ENCODE peak calls at places on chromosomes 16 and 17, in ten cellular contexts. M is OCI-LY7, P is adrenal gland, Q is germinal center, N is HEK293T, G is A549, D is amniotic stem cell, O is NCI-H510A treated with DMSO at 0.1 percent for 48 hours, C is fibroblast of lung, A is EL. V is an unnamed sample.
A peak's percentile ranks its signal among the peaks of the same experiment; 100 is the strongest.

GRCh38 chr16:81005644-81006471 is 827 bp downstream of the CMC2 start:
- DNase-seq in M (no peak), P (peak; percentile 81), Q (no peak), N (no peak), G (no peak), D (peak; percentile 19), O (peak; percentile 7), C (no peak), A (peak; percentile 19), V (peak; percentile 20)

GRCh38 chr16:50290856-50291255 is 24.5 kb downstream of the ADCY7 start:
- DNase-seq in M (no peak), P (no peak), Q (no peak), N (no peak), G (no peak), D (no peak), O (no peak), C (no peak), A (no peak), V (no peak)

GRCh38 chr17:178292-179065 is 3.0 kb downstream of the DOC2B start:
- DNase-seq in M (no peak), P (no peak), Q (no peak), N (no peak), G (no peak), D (no peak), O (no peak), C (no peak), A (no peak), V (no peak)

GRCh38 chr16:79269211-79269863 is 331.2 kb downstream of the MAF start:
- DNase-seq in M (peak; percentile 48), P (no peak), Q (peak; percentile 47), N (no peak), G (no peak), D (no peak), O (no peak), C (no peak), A (no peak), V (peak; percentile 89)

GRCh38 chr17:3836551-3836950 is 9.5 kb downstream of the NCBP3 start:
- DNase-seq in M (no peak), P (no peak), Q (no peak), N (no peak), G (no peak), D (no peak), O (no peak), C (no peak), A (no peak), V (no peak)

GRCh38 chr16:57788951-57789350 is 13.3 kb downstream of the KIFC3 start:
- DNase-seq in M (no peak), P (no peak), Q (no peak), N (no peak), G (no peak), D (no peak), O (no peak), C (no peak), A (no peak), V (no peak)

GRCh38 chr16:4814046-4814445 is 11.6 kb upstream of the ROGDI start:
- DNase-seq in M (no peak), P (no peak), Q (no peak), N (no peak), G (no peak), D (no peak), O (no peak), C (no peak), A (no peak), V (no peak)

GRCh38 chr16:81277681-81278080 is 37.1 kb upstream of the GAN start:
- DNase-seq in M (no peak), P (no peak), Q (no peak), N (no peak), G (no peak), D (no peak), O (no peak), C (no peak), A (no peak), V (no peak)

GRCh38 chr16:88881090-88881580 is 14.7 kb upstream of the PABPN1L start:
- DNase-seq in M (no peak), P (no peak), Q (no peak), N (no peak), G (no peak), D (no peak), O (no peak), C (no peak), A (no peak), V (no peak)

GRCh38 chr17:19549746-19550623 is 16.3 kb downstream of the SLC47A1 start:
- DNase-seq in M (no peak), P (no peak), Q (no peak), N (no peak), G (no peak), D (no peak), O (no peak), C (no peak), A (no peak), V (no peak)

GRCh38 chr17:39404542-39405378 is 3.3 kb upstream of the FBXL20 start:
- DNase-seq in M (no peak), P (peak; percentile 34), Q (no peak), N (no peak), G (peak; percentile 80), D (peak; percentile 71), O (no peak), C (peak; percentile 88), A (peak; percentile 89), V (peak; percentile 60)

GRCh38 chr16:67914758-67915622 is 16.7 kb downstream of the CTRL start:
- DNase-seq in M (no peak), P (no peak), Q (no peak), N (no peak), G (no peak), D (no peak), O (no peak), C (no peak), A (no peak), V (no peak)

GRCh38 chr16:14366447-14366846 is 263.6 kb downstream of the PARN start:
- DNase-seq in M (no peak), P (no peak), Q (no peak), N (no peak), G (no peak), D (no peak), O (no peak), C (no peak), A (no peak), V (no peak)

GRCh38 chr17:74205274-74205673 is 1.8 kb downstream of the RPL38 start:
- DNase-seq in M (no peak), P (no peak), Q (no peak), N (no peak), G (no peak), D (no peak), O (no peak), C (no peak), A (no peak), V (no peak)

GRCh38 chr16:17245727-17246576 is 224.8 kb downstream of the XYLT1 start:
- DNase-seq in M (no peak), P (no peak), Q (no peak), N (no peak), G (no peak), D (no peak), O (no peak), C (no peak), A (no peak), V (no peak)

GRCh38 chr16:19380316-19380715 is 37.4 kb upstream of the TMC5 start:
- DNase-seq in M (peak; percentile 50), P (no peak), Q (no peak), N (no peak), G (no peak), D (no peak), O (no peak), C (no peak), A (no peak), V (no peak)

GRCh38 chr17:54353789-54354525 is 531.2 kb downstream of the KIF2B start:
- DNase-seq in M (no peak), P (no peak), Q (no peak), N (no peak), G (no peak), D (no peak), O (no peak), C (no peak), A (no peak), V (no peak)

GRCh38 chr16:61834082-61834481 is 202.2 kb downstream of the CDH8 start:
- DNase-seq in M (no peak), P (no peak), Q (no peak), N (no peak), G (no peak), D (no peak), O (no peak), C (no peak), A (no peak), V (no peak)

GRCh38 chr17:11326492-11326891 is 85.5 kb downstream of the SHISA6 start:
- DNase-seq in M (no peak), P (no peak), Q (no peak), N (no peak), G (no peak), D (no peak), O (no peak), C (no peak), A (no peak), V (no peak)

GRCh38 chr16:57304169-57305061 is 19.9 kb upstream of the PLLP start:
- DNase-seq in M (no peak), P (no peak), Q (no peak), N (no peak), G (peak; percentile 63), D (no peak), O (no peak), C (peak; percentile 69), A (peak; percentile 75), V (no peak)